ENCODE peak calls at places on chromosome 3, in seven cellular contexts. S is right atrium auricular region; Y is endothelial cell of umbilical vein; O is body of pancreas; V is naive thymus-derived CD4-positive, alpha-beta T cell; A is HCT116; E is CD8-positive, alpha-beta memory T cell. J is an unnamed sample. For H3K4me1, the result is how much of the 10 kb centered on the place peaks cover.

GRCh38 chr3:82637574-82637973 is 876.1 kb upstream of the GBE1 start:
- DNase-seq in S (no peak), Y (no peak), O (no peak), V (no peak), A (no peak), E (no peak), J (no peak)

GRCh38 chr3:169841171-169841570 is 28.5 kb upstream of the LRRC34 start:
- DNase-seq in S (no peak), Y (no peak), O (no peak), V (no peak), A (no peak), E (no peak), J (no peak)

GRCh38 chr3:127694467-127695215 is 21.9 kb downstream of the ABTB1 start:
- DNase-seq in S (no peak), Y (peak), O (peak), V (no peak), A (peak), E (peak), J (no peak)

GRCh38 chr3:129205109-129205832 is 21.6 kb upstream of the CNBP start:
- DNase-seq in S (no peak), Y (no peak), O (no peak), V (no peak), A (no peak), E (no peak), J (no peak)

GRCh38 chr3:112136959-112137693 is 4.1 kb upstream of the GCSAM start:
- DNase-seq in S (no peak), Y (peak), O (no peak), V (no peak), A (peak), E (peak), J (no peak)

GRCh38 chr3:135503429-135504083 is 462.0 kb upstream of the PPP2R3A start:
- DNase-seq in S (no peak), Y (peak), O (peak), V (no peak), A (peak), E (no peak), J (peak)

GRCh38 chr3:133437391-133438093 is 37.7 kb downstream of the BFSP2 start:
- DNase-seq in S (no peak), Y (peak), O (peak), V (no peak), A (no peak), E (no peak), J (no peak)

GRCh38 chr3:100368421-100368820 is 32.5 kb downstream of the TOMM70 start:
- DNase-seq in S (no peak), Y (peak), O (no peak), V (no peak), A (no peak), E (no peak), J (no peak)

GRCh38 chr3:157376596-157377300 is 59.9 kb upstream of the PTX3 start:
- DNase-seq in S (no peak), Y (no peak), O (no peak), V (no peak), A (no peak), E (no peak), J (no peak)

GRCh38 chr3:110576962-110577361 is 494.7 kb upstream of the NECTIN3 start:
- DNase-seq in S (no peak), Y (peak), O (no peak), V (no peak), A (peak), E (no peak), J (no peak)

GRCh38 chr3:176359211-176359610 is 838.1 kb downstream of the TBL1XR1 start:
- DNase-seq in S (no peak), Y (no peak), O (no peak), V (no peak), A (no peak), E (no peak), J (no peak)

GRCh38 chr3:181892848-181893247 is 181.1 kb downstream of the SOX2 start:
- DNase-seq in S (no peak), Y (no peak), O (no peak), V (no peak), A (no peak), E (no peak), J (no peak)

GRCh38 chr3:189941679-189942078 is 179.0 kb downstream of the P3H2 start:
- DNase-seq in S (no peak), Y (peak), O (peak), V (no peak), A (no peak), E (no peak), J (peak)

GRCh38 chr3:70857926-70858325 is 545.5 kb upstream of the MDFIC2 start:
- DNase-seq in S (no peak), Y (no peak), O (no peak), V (no peak), A (no peak), E (no peak), J (no peak)

GRCh38 chr3:146750196-146750595 is 145.1 kb upstream of the PLSCR5 start:
- DNase-seq in S (no peak), Y (peak), O (no peak), V (no peak), A (no peak), E (no peak), J (no peak)

GRCh38 chr3:61425356-61425755 is 136.0 kb upstream of the PTPRG start:
- DNase-seq in S (no peak), Y (no peak), O (no peak), V (no peak), A (no peak), E (no peak), J (no peak)

GRCh38 chr3:17802993-17803392 is 60.6 kb upstream of the TBC1D5 start:
- DNase-seq in S (no peak), Y (no peak), O (no peak), V (no peak), A (no peak), E (no peak), J (no peak)

GRCh38 chr3:9079674-9080073 is 116.4 kb upstream of the RAD18 start:
- DNase-seq in S (no peak), Y (no peak), O (no peak), V (no peak), A (no peak), E (no peak), J (peak)

GRCh38 chr3:122100591-122101491 is 45.7 kb downstream of the CD86 start:
- DNase-seq in S (no peak), Y (no peak), O (no peak), V (no peak), A (no peak), E (no peak), J (peak)

GRCh38 chr3:154792828-154793227 is 287.3 kb upstream of the MME start:
- DNase-seq in S (no peak), Y (no peak), O (no peak), V (no peak), A (no peak), E (no peak), J (no peak)

GRCh38 chr3:111976254-111976653 is 2.6 kb upstream of the ABHD10 start:
- DNase-seq in S (no peak), Y (no peak), O (no peak), V (no peak), A (no peak), E (no peak), J (no peak)

GRCh38 chr3:183592820-183593219 is 37.3 kb upstream of the KLHL6 start:
- DNase-seq in S (no peak), Y (no peak), O (no peak), V (no peak), A (no peak), E (no peak), J (no peak)

GRCh38 chr3:183590442-183590841 is 34.9 kb upstream of the KLHL6 start:
- DNase-seq in S (no peak), Y (no peak), O (no peak), V (no peak), A (no peak), E (no peak), J (no peak)

GRCh38 chr3:183587337-183587736 is 31.8 kb upstream of the KLHL6 start:
- DNase-seq in S (no peak), Y (peak), O (peak), V (no peak), A (no peak), E (no peak), J (no peak)

GRCh38 chr3:183594636-183595035 is 39.1 kb upstream of the KLHL6 start:
- DNase-seq in S (no peak), Y (no peak), O (no peak), V (no peak), A (no peak), E (no peak), J (no peak)

DNA sequence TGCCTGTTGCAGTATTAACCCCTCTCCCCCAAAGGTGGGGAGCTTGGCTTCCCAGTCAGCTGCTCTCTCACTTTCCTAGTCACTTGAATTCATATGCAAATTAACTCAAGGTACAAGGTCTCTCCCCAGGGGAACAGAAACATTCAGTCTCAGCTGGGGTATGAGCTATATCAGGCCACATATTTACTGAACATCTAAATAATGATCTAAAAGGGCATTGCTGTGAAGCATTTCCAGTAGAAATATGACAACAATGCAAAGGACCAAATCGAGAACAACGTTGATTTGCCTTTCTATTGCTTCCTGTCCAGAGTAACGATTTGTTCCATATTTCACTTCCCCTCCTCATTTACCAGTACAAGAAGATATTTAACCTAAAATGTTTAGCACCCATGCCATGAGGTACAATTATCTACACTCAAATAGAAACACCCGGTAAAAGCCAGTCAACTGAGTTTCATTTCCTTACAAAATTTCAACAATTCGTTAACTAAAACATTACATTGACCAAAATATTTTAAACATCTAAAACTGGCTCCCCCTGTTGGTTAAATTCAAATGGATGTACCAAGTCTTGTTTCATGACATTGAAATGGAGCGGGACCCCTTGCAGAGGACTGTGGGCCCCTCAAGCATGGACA is 36.5 kb upstream of the KLHL6 start:
- DNase-seq in S (no peak), Y (peak), O (no peak), V (no peak), A (peak), E (peak), J (no peak)
- H3K4me1 ChIP-seq in S (under half), Y (under half), O (under half), V (under half), A (under half), E (under half), J (under half)

DNA sequence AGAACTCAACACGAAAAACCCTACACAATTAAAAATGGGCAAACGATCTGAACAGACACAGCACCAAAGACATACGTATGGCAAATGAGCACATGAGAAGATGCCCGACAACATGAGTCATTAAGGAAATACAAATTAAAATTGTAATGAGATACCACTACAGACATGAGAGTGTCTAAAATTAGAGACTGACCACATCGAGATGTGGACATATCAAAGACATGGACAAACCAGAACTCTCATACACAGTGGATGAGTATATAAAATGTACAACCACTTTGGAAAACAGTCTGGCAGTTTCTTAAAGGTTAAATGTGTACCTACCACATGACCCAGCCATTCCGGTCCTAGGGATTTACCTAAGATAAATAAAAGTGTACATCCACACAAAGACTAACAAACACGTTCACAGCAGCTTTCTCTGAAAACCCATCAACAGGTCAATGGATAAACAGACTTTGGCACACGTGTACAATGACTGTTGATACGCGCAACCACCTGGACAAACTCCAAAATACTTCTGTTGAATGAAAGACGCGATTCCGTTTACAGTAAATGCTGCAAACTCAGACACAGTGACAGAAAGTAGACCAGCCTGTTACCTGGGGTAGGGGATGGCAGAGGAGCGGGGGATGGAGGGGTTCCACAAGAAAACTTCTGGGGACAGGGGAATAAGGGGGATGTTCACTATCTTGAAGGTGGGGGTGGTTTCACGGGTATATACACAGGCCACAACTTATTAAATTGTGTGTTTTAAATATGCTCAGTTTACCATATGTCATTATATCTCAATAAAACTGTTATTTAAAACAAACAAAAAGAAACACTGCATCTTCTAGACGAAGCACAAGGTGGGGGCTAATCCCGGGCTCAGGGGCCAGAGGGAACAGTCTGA is 2.1 kb downstream of the TNK2 start:
- DNase-seq in S (no peak), Y (no peak), O (peak), V (no peak), A (no peak), E (no peak), J (no peak)
- H3K4me3 ChIP-seq in S (peak), Y (no peak), O (no peak), V (peak), A (no peak), E (peak), J (no peak)

GRCh38 chr3:149609595-149609994 is 48.2 kb downstream of the WWTR1 start:
- DNase-seq in S (no peak), Y (peak), O (no peak), V (no peak), A (no peak), E (no peak), J (no peak)
- H3K4me1 ChIP-seq in S (half or more), Y (half or more), O (under half), V (under half), A (under half), E (under half), J (under half)

DNA sequence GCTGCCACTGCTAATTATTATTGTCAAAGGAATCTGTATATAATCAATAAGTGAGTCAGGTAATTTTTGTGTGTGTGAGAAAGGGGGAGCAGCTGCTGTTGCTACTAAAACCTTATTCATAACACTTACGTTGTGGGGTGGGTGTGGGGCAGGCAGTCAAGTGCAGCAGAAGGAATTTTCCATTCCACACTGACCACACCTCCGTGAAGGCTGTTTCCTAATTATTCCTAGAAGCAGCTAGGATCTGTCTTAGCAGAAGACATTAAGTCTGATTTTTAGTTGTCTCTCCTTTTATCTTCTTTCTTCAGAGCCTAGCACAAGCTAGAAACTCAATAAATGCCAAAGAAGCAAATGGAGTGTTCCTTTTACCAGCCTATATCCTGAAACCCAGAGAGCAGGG is 4.0 kb upstream of the U2SURP start:
- DNase-seq in S (no peak), Y (no peak), O (no peak), V (no peak), A (no peak), E (no peak), J (no peak)
- H3K4me3 ChIP-seq in S (no peak), Y (no peak), O (no peak), V (no peak), A (no peak), E (no peak), J (no peak)

GRCh38 chr3:52039426-52039825 is 16.9 kb downstream of the DUSP7 start:
- DNase-seq in S (no peak), Y (no peak), O (no peak), V (no peak), A (no peak), E (no peak), J (no peak)

GRCh38 chr3:52041118-52041847 is 15.1 kb downstream of the DUSP7 start:
- DNase-seq in S (no peak), Y (no peak), O (no peak), V (no peak), A (no peak), E (no peak), J (no peak)

GRCh38 chr3:52040600-52040999 is 15.8 kb downstream of the DUSP7 start:
- DNase-seq in S (no peak), Y (no peak), O (no peak), V (no peak), A (no peak), E (no peak), J (no peak)

GRCh38 chr3:52038227-52038626 is 18.1 kb downstream of the DUSP7 start:
- DNase-seq in S (no peak), Y (no peak), O (no peak), V (no peak), A (no peak), E (no peak), J (no peak)

GRCh38 chr3:52039846-52040245 is 16.5 kb downstream of the DUSP7 start:
- DNase-seq in S (peak), Y (no peak), O (peak), V (no peak), A (no peak), E (no peak), J (no peak)
- H3K4me1 ChIP-seq in S (under half), Y (under half), O (under half), V (under half), A (under half), E (under half), J (under half)